ENCODE peak calls at places on chromosomes 6 and 20, in ten cellular contexts. F, E, D, R, W, J, A, B, M and C are unnamed samples.

GRCh38 chr6:151071295-151071694 is 168.5 kb upstream of the AKAP12 start:
- DNase-seq in B (peak), E (no peak), F (no peak), D (no peak), W (peak), R (no peak), J (no peak), M (peak), A (peak), C (no peak)

GRCh38 chr20:59835448-59836395 is 97.7 kb downstream of the SYCP2 start:
- DNase-seq in E (peak), D (peak), F (peak), M (peak), W (peak), A (peak), B (peak), J (no peak), R (no peak), C (no peak)

GRCh38 chr6:40723967-40724366 is 136.8 kb upstream of the LRFN2 start:
- DNase-seq in B (no peak), D (no peak), R (no peak), J (no peak), A (no peak), E (no peak), M (no peak), W (no peak), F (no peak), C (no peak)

GRCh38 chr6:74519172-74519571 is 686.7 kb downstream of the COL12A1 start:
- DNase-seq in M (peak), W (peak), A (no peak), J (no peak), F (no peak), D (no peak), R (peak), E (peak), B (peak), C (no peak)

GRCh38 chr6:163717106-163717764 is 302.7 kb downstream of the QKI start:
- DNase-seq in E (no peak), F (no peak), J (no peak), W (no peak), D (no peak), R (no peak), A (no peak), M (no peak), B (no peak), C (no peak)

GRCh38 chr6:159929819-159930218 is 39.0 kb downstream of the MAS1 start:
- DNase-seq in J (no peak), W (no peak), E (no peak), D (no peak), A (peak), F (no peak), B (peak), M (peak), R (no peak), C (no peak)

GRCh38 chr6:136607932-136608772 is 57.9 kb upstream of the MAP7 start:
- DNase-seq in B (peak), F (peak), D (peak), J (peak), A (peak), W (peak), E (no peak), M (peak), R (peak), C (peak)

GRCh38 chr6:155755452-155755851 is 299.8 kb upstream of the NOX3 start:
- DNase-seq in D (no peak), B (no peak), F (no peak), J (no peak), W (peak), R (no peak), E (no peak), A (no peak), M (no peak), C (no peak)

GRCh38 chr6:132713355-132714134 is at the start of gene VNN1:
- DNase-seq in W (no peak), R (no peak), F (no peak), A (no peak), B (no peak), E (no peak), D (no peak), J (no peak), M (peak), C (peak)

GRCh38 chr6:157962601-157963084 is 19.0 kb upstream of the SYNJ2 start:
- DNase-seq in F (no peak), B (peak), R (no peak), M (peak), E (no peak), W (peak), J (no peak), A (no peak), D (no peak), C (no peak)

GRCh38 chr6:34001706-34002645 is 143.9 kb downstream of the GRM4 start:
- DNase-seq in D (no peak), R (no peak), M (no peak), F (no peak), J (no peak), B (no peak), A (no peak), E (no peak), W (no peak), C (peak)

GRCh38 chr6:43060034-43060754 is 763 bp downstream of the KLC4 start:
- DNase-seq in F (no peak), W (no peak), R (peak), M (no peak), A (peak), J (no peak), B (peak), D (no peak), E (peak), C (no peak)

GRCh38 chr6:141956046-141956761 is 176.5 kb upstream of the GJE1 start:
- DNase-seq in J (no peak), A (no peak), B (no peak), M (peak), R (no peak), W (peak), D (no peak), E (no peak), F (no peak), C (no peak)

GRCh38 chr6:6436946-6437345 is 116.5 kb upstream of the F13A1 start:
- DNase-seq in M (no peak), F (no peak), A (no peak), B (peak), E (no peak), J (no peak), R (no peak), W (no peak), D (no peak), C (no peak)

GRCh38 chr6:83193747-83194582 is 808 bp downstream of the RWDD2A start:
- DNase-seq in B (no peak), F (peak), D (peak), M (peak), E (peak), A (peak), J (peak), R (peak), W (no peak), C (peak)

GRCh38 chr6:121615493-121615892 is 180.0 kb downstream of the GJA1 start:
- DNase-seq in A (no peak), J (no peak), F (no peak), W (no peak), E (no peak), R (no peak), M (no peak), D (peak), B (peak), C (no peak)

GRCh38 chr6:130754786-130755367 is 72.3 kb upstream of the SMLR1 start:
- DNase-seq in R (no peak), W (no peak), M (no peak), D (no peak), F (no peak), J (no peak), E (no peak), B (no peak), A (no peak), C (no peak)

GRCh38 chr6:35049346-35049745 is 91.8 kb downstream of the TCP11 start:
- DNase-seq in M (no peak), E (no peak), J (no peak), R (no peak), A (no peak), F (no peak), B (no peak), D (no peak), W (no peak), C (peak)

GRCh38 chr6:142087950-142088857 is 44.5 kb upstream of the GJE1 start:
- DNase-seq in W (no peak), A (no peak), F (no peak), B (no peak), J (no peak), R (no peak), M (no peak), E (no peak), D (peak), C (no peak)

GRCh38 chr6:108968325-108968724 is 120.1 kb downstream of the ARMC2 start:
- DNase-seq in R (no peak), F (no peak), J (no peak), D (peak), M (no peak), W (no peak), B (no peak), E (no peak), A (no peak), C (no peak)

GRCh38 chr6:28981391-28981832 is 23.7 kb downstream of the ZNF311 start:
- DNase-seq in A (peak), F (peak), R (no peak), J (peak), B (no peak), M (peak), D (peak), W (peak), E (no peak), C (no peak)

GRCh38 chr6:33787336-33787953 is 1.5 kb downstream of the LEMD2 start:
- DNase-seq in M (peak), W (peak), F (no peak), D (no peak), J (no peak), E (no peak), R (no peak), B (peak), A (no peak), C (no peak)

GRCh38 chr6:14796974-14797762 is 448.7 kb upstream of the JARID2 start:
- DNase-seq in A (no peak), M (peak), F (no peak), B (no peak), D (no peak), R (no peak), E (no peak), W (peak), J (no peak), C (no peak)

GRCh38 chr20:37693203-37693602 is 627 bp upstream of the CTNNBL1 start:
- DNase-seq in B (no peak), W (no peak), R (no peak), F (no peak), D (no peak), M (no peak), J (no peak), A (no peak), E (no peak), C (no peak)

GRCh38 chr6:34055223-34055933 is 90.5 kb downstream of the GRM4 start:
- DNase-seq in D (peak), M (peak), B (peak), E (peak), A (peak), F (peak), W (peak), R (peak), J (peak), C (no peak)

GRCh38 chr20:10005885-10006284 is 28.9 kb upstream of the ANKEF1 start:
- DNase-seq in B (no peak), R (no peak), F (no peak), M (no peak), W (no peak), J (no peak), E (no peak), D (no peak), A (no peak), C (no peak)

GRCh38 chr6:39642300-39642699 is 82.9 kb downstream of the KIF6 start:
- DNase-seq in A (no peak), B (peak), E (no peak), R (no peak), J (no peak), W (no peak), M (no peak), D (peak), F (no peak), C (no peak)

DNA sequence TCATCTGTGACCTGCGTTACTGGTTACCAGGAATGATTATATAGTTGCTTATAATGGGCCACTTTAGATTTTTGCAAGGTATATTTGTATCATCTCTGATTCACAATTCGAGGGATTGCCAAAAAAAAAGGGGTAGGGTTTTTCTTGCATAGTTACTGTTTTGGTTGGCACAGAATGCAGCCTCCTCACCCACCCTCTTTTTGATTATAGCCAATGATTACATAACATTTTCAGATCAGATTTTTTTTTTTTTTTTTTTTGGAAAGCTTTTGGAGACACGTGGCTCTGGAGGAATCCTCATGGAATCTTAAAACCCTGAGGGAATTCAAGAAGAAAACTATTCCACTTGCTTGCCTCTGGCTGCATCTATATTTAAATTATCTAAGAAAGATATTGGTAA is 53.7 kb downstream of the UST start:
- DNase-seq in J (no peak), R (no peak), E (peak), F (no peak), M (peak), A (no peak), B (no peak), D (no peak), W (peak), C (no peak)
- TF ChIP-seq CTCF in J (no peak), R (no peak), E (no peak), F (no peak), M (no peak), A (no peak), B (no peak), D (no peak), W (no peak), C (no peak)

GRCh38 chr20:62875419-62876355 is 14.1 kb upstream of the TCFL5 start:
- DNase-seq in J (no peak), F (peak), A (peak), E (peak), R (peak), B (peak), W (peak), D (peak), M (peak), C (no peak)
- TF ChIP-seq CTCF in J (no peak), F (peak), A (peak), E (peak), R (peak), B (peak), W (peak), D (no peak), M (peak), C (no peak)

DNA sequence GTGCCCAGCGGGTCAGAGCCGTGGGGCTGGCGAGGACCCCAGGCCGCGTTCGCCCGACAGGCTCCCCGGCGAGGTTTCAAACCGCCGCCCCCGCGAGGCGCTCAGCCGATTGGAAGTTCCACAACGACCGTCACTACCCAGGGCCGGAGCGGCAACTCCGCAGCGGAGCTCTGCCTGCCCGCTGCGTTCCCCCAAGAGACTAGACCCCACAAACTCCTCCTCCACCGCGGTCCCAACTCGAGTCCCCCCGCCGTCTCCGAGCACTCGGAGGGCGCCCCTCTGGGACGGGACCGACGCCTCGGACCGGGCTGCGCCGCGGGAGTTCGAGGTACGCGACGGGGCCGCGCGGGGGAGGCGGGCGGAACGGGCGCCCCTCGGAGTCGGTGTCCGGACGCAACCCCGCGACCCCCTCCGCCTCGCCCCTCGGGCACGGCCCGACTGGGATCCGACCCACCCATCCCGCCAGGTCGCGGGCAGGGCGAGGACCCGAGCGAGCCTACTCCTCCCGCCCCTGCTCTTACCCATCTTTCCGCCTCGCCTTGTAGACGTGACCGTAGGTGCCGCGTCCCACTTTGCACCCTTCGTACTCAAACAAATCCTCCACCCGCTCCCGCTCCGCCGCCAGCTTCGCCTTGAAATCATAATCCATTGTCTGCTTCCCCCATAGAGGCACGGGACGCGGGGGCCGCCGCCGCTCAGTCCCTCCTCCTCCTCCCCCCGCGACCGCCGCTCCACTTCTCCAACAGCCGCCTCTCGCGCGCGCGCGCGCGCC is 595 bp downstream of the CDK19 start:
- DNase-seq in J (peak), D (peak), A (peak), E (peak), F (peak), W (peak), M (peak), B (peak), R (peak), C (peak)
- TF ChIP-seq CTCF in J (no peak), D (no peak), A (no peak), E (no peak), F (no peak), W (no peak), M (no peak), B (no peak), R (no peak), C (no peak)

GRCh38 chr6:30101423-30101938 is 11.4 kb downstream of the TRIM31 start:
- DNase-seq in M (peak), E (peak), W (no peak), D (no peak), B (peak), J (no peak), F (no peak), R (peak), A (no peak), C (no peak)

GRCh38 chr6:30103630-30104179 is 9.2 kb downstream of the TRIM31 start:
- DNase-seq in F (no peak), R (no peak), E (no peak), J (no peak), A (no peak), D (no peak), M (no peak), W (no peak), B (no peak), C (no peak)

GRCh38 chr6:30102701-30103629 is 9.9 kb downstream of the TRIM31 start:
- DNase-seq in J (peak), M (peak), F (peak), W (peak), A (peak), B (peak), D (peak), E (peak), R (peak), C (peak)

GRCh38 chr6:30100585-30101422 is 12.1 kb downstream of the TRIM31 start:
- DNase-seq in W (no peak), B (peak), F (peak), D (peak), A (peak), M (no peak), E (peak), R (no peak), J (peak), C (no peak)

GRCh38 chr6:30101939-30102700 is 10.8 kb downstream of the TRIM31 start:
- DNase-seq in B (peak), W (peak), A (peak), J (peak), E (peak), M (peak), D (peak), F (peak), R (peak), C (peak)
- TF ChIP-seq CTCF in B (peak), W (peak), A (peak), J (no peak), E (no peak), M (peak), D (no peak), F (no peak), R (no peak), C (no peak)

DNA sequence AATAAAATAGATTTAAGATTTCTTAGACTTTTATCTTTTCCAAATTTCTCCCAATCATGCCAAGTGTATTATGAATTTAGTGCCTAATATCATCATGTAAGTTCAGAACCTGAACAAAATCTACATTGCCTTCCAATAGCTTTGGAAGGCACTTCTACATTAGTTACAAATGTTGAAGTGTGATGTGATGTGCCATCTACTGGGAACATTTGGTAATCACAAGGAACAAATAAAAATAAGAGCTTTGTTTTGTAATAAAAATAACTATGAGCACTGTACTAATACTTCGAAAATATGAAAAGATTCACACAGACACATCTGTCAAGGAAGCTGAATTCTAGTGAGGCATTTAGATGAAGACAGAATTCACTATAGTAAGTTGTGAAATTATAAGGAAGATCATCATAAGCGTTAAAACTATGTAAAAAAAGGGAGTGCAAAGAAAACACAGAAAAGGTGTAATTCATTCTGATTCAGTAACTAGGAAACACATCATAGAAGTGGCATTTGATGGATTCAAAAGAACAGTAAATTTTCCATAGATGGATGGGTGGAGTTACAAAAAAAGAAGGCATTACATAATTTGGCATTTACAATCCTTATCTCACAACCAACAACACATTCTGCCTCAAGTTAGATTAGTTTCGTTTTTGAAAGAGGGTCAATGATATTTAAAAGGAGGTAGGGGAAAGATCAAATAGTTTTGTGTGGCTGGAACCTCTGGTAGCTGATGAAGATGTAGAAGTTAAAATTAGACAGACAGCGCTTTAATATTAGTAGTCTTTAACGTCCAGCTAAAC is 161.0 kb downstream of the ASCC3 start:
- DNase-seq in R (peak), D (no peak), J (no peak), M (peak), F (no peak), A (peak), E (peak), W (peak), B (peak), C (no peak)
- TF ChIP-seq CTCF in R (peak), D (peak), J (no peak), M (peak), F (peak), A (peak), E (peak), W (peak), B (no peak), C (peak)

GRCh38 chr6:107711953-107712522 is 112.1 kb downstream of the SCML4 start:
- DNase-seq in D (no peak), M (no peak), E (no peak), B (no peak), J (no peak), A (no peak), R (no peak), W (no peak), F (no peak), C (no peak)
- TF ChIP-seq CTCF in D (no peak), M (no peak), E (no peak), B (no peak), J (no peak), A (no peak), R (no peak), W (no peak), F (no peak), C (no peak)

GRCh38 chr20:50744143-50744792 is 12.9 kb downstream of the PARD6B start:
- DNase-seq in B (peak), J (no peak), W (peak), E (peak), A (peak), F (peak), R (peak), D (no peak), M (peak), C (no peak)
- TF ChIP-seq CTCF in B (peak), J (no peak), W (peak), E (peak), A (peak), F (no peak), R (peak), D (no peak), M (peak), C (no peak)